ENCODE peak calls at places on chromosome 1, in six cellular contexts. Q is neural progenitor cell, L is SK-N-SH, B is PC-3, X is GM23248, K is GM23338. Z is an unnamed sample.
A peak's percentile ranks its signal among the peaks of the same experiment; 100 is the strongest.

GRCh38 chr1:67855444-67855843 is 22.2 kb upstream of the GNG12 start:
- DNase-seq in Q (no peak), L (no peak), B (no peak), X (no peak), K (no peak), Z (no peak)

GRCh38 chr1:156119503-156120209 is 5.1 kb downstream of the LMNA start:
- DNase-seq in Q (no peak), L (no peak), B (peak; percentile 79), X (peak; percentile 91), K (no peak), Z (no peak)

GRCh38 chr1:191508239-191508638 is 650.0 kb upstream of the RGS18 start:
- DNase-seq in Q (no peak), L (no peak), B (no peak), X (no peak), K (no peak), Z (no peak)

GRCh38 chr1:7781923-7782495 is 2.1 kb upstream of the PER3 start:
- DNase-seq in Q (no peak), L (no peak), B (no peak), X (no peak), K (no peak), Z (no peak)

GRCh38 chr1:244836135-244836521 is 670 bp downstream of the COX20 start:
- DNase-seq in Q (peak; percentile 27), L (peak; percentile 41), B (peak; percentile 50), X (peak; percentile 60), K (peak; percentile 44), Z (no peak)

GRCh38 chr1:208025036-208025435 is 114.1 kb upstream of the CD34 start:
- DNase-seq in Q (no peak), L (no peak), B (no peak), X (peak; percentile 56), K (no peak), Z (no peak)

GRCh38 chr1:95287825-95288224 is 53.8 kb downstream of the RWDD3 start:
- DNase-seq in Q (no peak), L (no peak), B (peak; percentile 69), X (no peak), K (no peak), Z (no peak)

GRCh38 chr1:29236993-29237905 is 927 bp downstream of the PTPRU start:
- DNase-seq in Q (peak; percentile 77), L (peak; percentile 79), B (peak; percentile 31), X (peak; percentile 73), K (peak; percentile 57), Z (no peak)

GRCh38 chr1:230994860-230995259 is 16.0 kb downstream of the ARV1 start:
- DNase-seq in Q (no peak), L (no peak), B (no peak), X (no peak), K (no peak), Z (no peak)

GRCh38 chr1:32701951-32702598 is 495 bp downstream of the SYNC start:
- DNase-seq in Q (peak; percentile 29), L (no peak), B (peak; percentile 19), X (peak; percentile 66), K (peak; percentile 48), Z (no peak)

GRCh38 chr1:24096009-24096736 is 15.8 kb downstream of the MYOM3 start:
- DNase-seq in Q (no peak), L (no peak), B (no peak), X (no peak), K (no peak), Z (no peak)

GRCh38 chr1:236258114-236258609 is 23.6 kb downstream of the ERO1B start:
- DNase-seq in Q (no peak), L (no peak), B (no peak), X (no peak), K (no peak), Z (no peak)

GRCh38 chr1:234619794-234620247 is 9.8 kb upstream of the IRF2BP2 start:
- DNase-seq in Q (no peak), L (no peak), B (no peak), X (peak; percentile 24), K (no peak), Z (no peak)

GRCh38 chr1:35324486-35324885 is 56.0 kb downstream of the ZMYM4 start:
- DNase-seq in Q (no peak), L (no peak), B (no peak), X (peak; percentile 64), K (no peak), Z (no peak)

GRCh38 chr1:85025940-85026339 is 22.4 kb downstream of the MCOLN3 start:
- DNase-seq in Q (no peak), L (no peak), B (no peak), X (no peak), K (no peak), Z (no peak)

GRCh38 chr1:32332290-32333079 is 3.5 kb downstream of the MARCKSL1 start:
- DNase-seq in Q (no peak), L (no peak), B (peak; percentile 50), X (no peak), K (peak; percentile 75), Z (no peak)

GRCh38 chr1:22364764-22365163 is 86.9 kb upstream of the ZBTB40 start:
- DNase-seq in Q (no peak), L (no peak), B (no peak), X (no peak), K (peak; percentile 70), Z (no peak)

GRCh38 chr1:162854245-162854860 is 6.6 kb downstream of the CCDC190 start:
- DNase-seq in Q (peak; percentile 65), L (peak; percentile 66), B (peak; percentile 93), X (peak; percentile 81), K (peak; percentile 78), Z (peak; percentile 85)

GRCh38 chr1:27418326-27418761 is 25.9 kb downstream of the GPR3 start:
- DNase-seq in Q (no peak), L (no peak), B (peak; percentile 71), X (peak; percentile 97), K (no peak), Z (peak; percentile 85)

GRCh38 chr1:244074559-244075171 is 23.6 kb downstream of the ZBTB18 start:
- DNase-seq in Q (no peak), L (no peak), B (no peak), X (no peak), K (no peak), Z (no peak)

GRCh38 chr1:28564310-28564709 is 11.4 kb downstream of the TRNAU1AP start:
- DNase-seq in Q (no peak), L (no peak), B (no peak), X (no peak), K (no peak), Z (no peak)

GRCh38 chr1:243792891-243793290 is 57.2 kb downstream of the AKT3 start:
- DNase-seq in Q (no peak), L (no peak), B (no peak), X (no peak), K (no peak), Z (no peak)

GRCh38 chr1:12472798-12473551 is 145.0 kb downstream of the DHRS3 start:
- DNase-seq in Q (no peak), L (no peak), B (no peak), X (no peak), K (no peak), Z (no peak)

GRCh38 chr1:85339089-85339488 is 62.7 kb upstream of the BCL10 start:
- DNase-seq in Q (no peak), L (no peak), B (peak; percentile 56), X (peak; percentile 54), K (no peak), Z (no peak)

GRCh38 chr1:76083189-76083588 is 8.6 kb downstream of the ST6GALNAC3 start:
- DNase-seq in Q (peak; percentile 34), L (no peak), B (no peak), X (no peak), K (no peak), Z (peak; percentile 17)

GRCh38 chr1:78491311-78492071 is 717 bp downstream of the PTGFR start:
- DNase-seq in Q (peak; percentile 42), L (peak; percentile 57), B (peak; percentile 58), X (peak; percentile 77), K (peak; percentile 66), Z (no peak)

GRCh38 chr1:15128520-15129313 is 24.8 kb upstream of the TMEM51 start:
- DNase-seq in Q (peak; percentile 80), L (peak; percentile 88), B (peak; percentile 87), X (peak; percentile 69), K (peak; percentile 87), Z (peak; percentile 72)

GRCh38 chr1:162279099-162279498 is 97.6 kb downstream of the SPATA46 start:
- DNase-seq in Q (no peak), L (no peak), B (no peak), X (no peak), K (no peak), Z (no peak)

GRCh38 chr1:230158422-230159291 is 91.6 kb downstream of the GALNT2 start:
- DNase-seq in Q (peak; percentile 57), L (no peak), B (peak; percentile 91), X (no peak), K (no peak), Z (no peak)

GRCh38 chr1:17606826-17607440 is 67.4 kb downstream of the ARHGEF10L start:
- DNase-seq in Q (peak; percentile 86), L (peak; percentile 88), B (peak; percentile 79), X (peak; percentile 77), K (peak; percentile 94), Z (peak; percentile 52)
- TF ChIP-seq EZH2phosphoT487 in Q (no peak), L (no peak), B (no peak), X (no peak), K (no peak), Z (no peak)

DNA sequence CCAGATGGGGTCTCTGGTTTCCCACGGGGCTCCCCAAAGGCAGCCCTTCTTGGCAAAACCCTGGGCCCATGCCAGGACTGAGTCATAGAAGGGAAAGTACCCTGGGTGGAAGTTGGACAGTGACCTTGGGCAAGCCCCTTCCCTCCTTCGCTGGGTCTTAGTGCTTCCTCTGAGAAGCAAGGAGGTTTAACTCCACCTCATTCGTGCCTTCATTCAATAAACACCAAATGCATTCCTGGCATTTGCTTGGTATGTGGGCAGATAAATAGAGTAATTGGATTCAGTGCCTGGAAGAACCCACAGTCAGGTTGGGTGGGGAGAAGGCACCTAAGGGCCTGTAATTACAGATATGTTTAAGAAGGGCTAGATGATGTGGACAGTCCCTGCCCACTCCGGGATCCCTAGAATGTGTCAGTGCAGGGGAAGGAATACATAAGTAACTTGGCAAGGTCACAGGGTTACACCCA is 36.3 kb upstream of the CITED4 start:
- DNase-seq in Q (no peak), L (no peak), B (peak; percentile 54), X (peak; percentile 18), K (no peak), Z (no peak)
- H3F3A ChIP-seq in Q (no peaks in the 10 kb centered on the region), L (no peaks in the 10 kb centered on the region), B (peaks cover 5% of the 10 kb centered on the region), X (peaks cover 6% of the 10 kb centered on the region), K (no peaks in the 10 kb centered on the region), Z (no peaks in the 10 kb centered on the region)

GRCh38 chr1:91842563-91842962 is 43.4 kb downstream of the TGFBR3 start:
- DNase-seq in Q (no peak), L (no peak), B (no peak), X (no peak), K (no peak), Z (no peak)

GRCh38 chr1:91846007-91846620 is 39.8 kb downstream of the TGFBR3 start:
- DNase-seq in Q (peak; percentile 28), L (no peak), B (peak; percentile 59), X (peak; percentile 22), K (no peak), Z (no peak)

GRCh38 chr1:91847851-91848250 is 38.1 kb downstream of the TGFBR3 start:
- DNase-seq in Q (no peak), L (no peak), B (no peak), X (no peak), K (peak; percentile 7), Z (no peak)

GRCh38 chr1:91843843-91844242 is 42.1 kb downstream of the TGFBR3 start:
- DNase-seq in Q (no peak), L (no peak), B (no peak), X (no peak), K (no peak), Z (no peak)

GRCh38 chr1:91844862-91845528 is 41.0 kb downstream of the TGFBR3 start:
- DNase-seq in Q (no peak), L (no peak), B (peak; percentile 94), X (peak; percentile 98), K (no peak), Z (no peak)
- H3K4me1 ChIP-seq in Q (peaks cover 26% of the 10 kb centered on the region), L (no peaks in the 10 kb centered on the region), B (peaks cover 20% of the 10 kb centered on the region), X (peaks cover 32% of the 10 kb centered on the region), K (no peaks in the 10 kb centered on the region), Z (no peaks in the 10 kb centered on the region)

GRCh38 chr1:72037745-72038343 is 244.5 kb downstream of the NEGR1 start:
- DNase-seq in Q (peak; percentile 71), L (no peak), B (peak; percentile 67), X (peak; percentile 59), K (peak; percentile 80), Z (peak; percentile 75)
- TF ChIP-seq EZH2phosphoT487 in Q (no peak), L (no peak), B (no peak), X (no peak), K (no peak), Z (no peak)